ENCODE peak calls at places on chromosome 2, in four cellular contexts. One of them, this sample, is unnamed.
A peak's percentile ranks its signal among the peaks of the same experiment; 100 is the strongest.

GRCh38 chr2:220499281-220499680 is 871.9 kb downstream of the SLC4A3 start:
- DNase-seq in A549: peak; percentile 25
- DNase-seq in HepG2: no peak
- DNase-seq in GM12878: no peak
- DNase-seq in this sample: no peak

GRCh38 chr2:237697586-237698337 is 70.4 kb downstream of the LRRFIP1 start:
- DNase-seq in A549: no peak
- DNase-seq in HepG2: no peak
- DNase-seq in GM12878: no peak
- DNase-seq in this sample: no peak

GRCh38 chr2:236369606-236370005 is 105.4 kb upstream of the ASB18 start:
- DNase-seq in A549: no peak
- DNase-seq in HepG2: no peak
- DNase-seq in GM12878: no peak
- DNase-seq in this sample: no peak

GRCh38 chr2:158841839-158842238 is 46.7 kb downstream of the DAPL1 start:
- DNase-seq in A549: no peak
- DNase-seq in HepG2: no peak
- DNase-seq in GM12878: no peak
- DNase-seq in this sample: no peak

GRCh38 chr2:207390302-207391095 is 139.3 kb upstream of the CREB1 start:
- DNase-seq in A549: no peak
- DNase-seq in HepG2: no peak
- DNase-seq in GM12878: no peak
- DNase-seq in this sample: no peak

GRCh38 chr2:144083211-144083610 is 436.7 kb downstream of the ZEB2 start:
- DNase-seq in A549: no peak
- DNase-seq in HepG2: no peak
- DNase-seq in GM12878: no peak
- DNase-seq in this sample: no peak

GRCh38 chr2:19649785-19650380 is 251.9 kb downstream of the TTC32 start:
- DNase-seq in A549: no peak
- DNase-seq in HepG2: no peak
- DNase-seq in GM12878: no peak
- DNase-seq in this sample: no peak

GRCh38 chr2:74503506-74504475 is 3.7 kb downstream of the PCGF1 start:
- DNase-seq in A549: no peak
- DNase-seq in HepG2: no peak
- DNase-seq in GM12878: no peak
- DNase-seq in this sample: no peak

GRCh38 chr2:138239902-138240595 is 261.5 kb upstream of the SPOPL start:
- DNase-seq in A549: no peak
- DNase-seq in HepG2: no peak
- DNase-seq in GM12878: no peak
- DNase-seq in this sample: no peak

GRCh38 chr2:121976912-121977311 is 221.5 kb downstream of the TSN start:
- DNase-seq in A549: no peak
- DNase-seq in HepG2: no peak
- DNase-seq in GM12878: no peak
- DNase-seq in this sample: no peak

GRCh38 chr2:158509928-158510797 is 53.4 kb downstream of the PKP4 start:
- DNase-seq in A549: no peak
- DNase-seq in HepG2: no peak
- DNase-seq in GM12878: no peak
- DNase-seq in this sample: no peak

GRCh38 chr2:237705225-237705524 is 77.8 kb downstream of the LRRFIP1 start:
- DNase-seq in A549: no peak
- DNase-seq in HepG2: no peak
- DNase-seq in GM12878: no peak
- DNase-seq in this sample: no peak

GRCh38 chr2:85754313-85755095 is 713 bp downstream of the ATOH8 start:
- DNase-seq in A549: no peak
- DNase-seq in HepG2: peak; percentile 77
- DNase-seq in GM12878: no peak
- DNase-seq in this sample: peak; percentile 77

GRCh38 chr2:61218817-61219170 is 56.8 kb downstream of the C2orf74 start:
- DNase-seq in A549: no peak
- DNase-seq in HepG2: no peak
- DNase-seq in GM12878: no peak
- DNase-seq in this sample: no peak

GRCh38 chr2:64440831-64441230 is 13.1 kb upstream of the LGALSL start:
- DNase-seq in A549: no peak
- DNase-seq in HepG2: no peak
- DNase-seq in GM12878: no peak
- DNase-seq in this sample: no peak

GRCh38 chr2:196244516-196244915 is 73.1 kb upstream of the STK17B start:
- DNase-seq in A549: no peak
- DNase-seq in HepG2: no peak
- DNase-seq in GM12878: no peak
- DNase-seq in this sample: no peak

GRCh38 chr2:239184179-239184578 is 216.6 kb downstream of the HDAC4 start:
- DNase-seq in A549: no peak
- DNase-seq in HepG2: no peak
- DNase-seq in GM12878: no peak
- DNase-seq in this sample: no peak

GRCh38 chr2:166671831-166672230 is 177.8 kb upstream of the SCN7A start:
- DNase-seq in A549: no peak
- DNase-seq in HepG2: no peak
- DNase-seq in GM12878: no peak
- DNase-seq in this sample: no peak

GRCh38 chr2:223057545-223057944 is 5.6 kb downstream of the KCNE4 start:
- DNase-seq in A549: no peak
- DNase-seq in HepG2: no peak
- DNase-seq in GM12878: no peak
- DNase-seq in this sample: no peak

GRCh38 chr2:172248381-172249173 is 145.9 kb upstream of the DLX2 start:
- DNase-seq in A549: no peak
- DNase-seq in HepG2: no peak
- DNase-seq in GM12878: no peak
- DNase-seq in this sample: no peak

GRCh38 chr2:238939074-238939473 is 91.2 kb downstream of the TWIST2 start:
- DNase-seq in A549: no peak
- DNase-seq in HepG2: no peak
- DNase-seq in GM12878: no peak
- DNase-seq in this sample: no peak

GRCh38 chr2:99682280-99683060 is 192.7 kb upstream of the REV1 start:
- DNase-seq in A549: no peak
- DNase-seq in HepG2: no peak
- DNase-seq in GM12878: no peak
- DNase-seq in this sample: no peak

GRCh38 chr2:201781583-201782051 is 884 bp upstream of the ALS2 start:
- DNase-seq in A549: peak; percentile 27
- DNase-seq in HepG2: no peak
- DNase-seq in GM12878: no peak
- DNase-seq in this sample: peak; percentile 33

GRCh38 chr2:8906208-8906607 is 68.8 kb upstream of the KIDINS220 start:
- DNase-seq in A549: no peak
- DNase-seq in HepG2: no peak
- DNase-seq in GM12878: no peak
- DNase-seq in this sample: no peak

GRCh38 chr2:160596431-160596830 is 102.8 kb upstream of the RBMS1 start:
- DNase-seq in A549: no peak
- DNase-seq in HepG2: no peak
- DNase-seq in GM12878: no peak
- DNase-seq in this sample: no peak

GRCh38 chr2:166335284-166335683 is 40.5 kb downstream of the SCN9A start:
- DNase-seq in A549: no peak
- DNase-seq in HepG2: peak; percentile 12
- DNase-seq in GM12878: no peak
- DNase-seq in this sample: no peak

GRCh38 chr2:127016329-127016728 is 90.6 kb downstream of the BIN1 start:
- DNase-seq in A549: no peak
- DNase-seq in HepG2: no peak
- DNase-seq in GM12878: no peak
- DNase-seq in this sample: no peak

GRCh38 chr2:61758159-61758558 is 95.7 kb downstream of the FAM161A start:
- DNase-seq in A549: no peak
- DNase-seq in HepG2: no peak
- DNase-seq in GM12878: no peak
- DNase-seq in this sample: no peak

GRCh38 chr2:16031848-16032159 is 91.5 kb downstream of the MYCN start:
- DNase-seq in A549: no peak
- DNase-seq in HepG2: no peak
- DNase-seq in GM12878: no peak
- DNase-seq in this sample: no peak

GRCh38 chr2:157497603-157498314 is 53.9 kb upstream of the CYTIP start:
- DNase-seq in A549: peak; percentile 5
- DNase-seq in HepG2: peak; percentile 19
- DNase-seq in GM12878: no peak
- DNase-seq in this sample: peak; percentile 36

GRCh38 chr2:186771395-186771794 is 77.5 kb downstream of the FAM171B start:
- DNase-seq in A549: no peak
- DNase-seq in HepG2: no peak
- DNase-seq in GM12878: no peak
- DNase-seq in this sample: no peak

GRCh38 chr2:23595601-23596251 is 210.7 kb downstream of the KLHL29 start:
- DNase-seq in A549: no peak
- DNase-seq in HepG2: peak; percentile 45
- DNase-seq in GM12878: no peak
- DNase-seq in this sample: no peak

GRCh38 chr2:23595021-23595420 is 210.0 kb downstream of the KLHL29 start:
- DNase-seq in A549: no peak
- DNase-seq in HepG2: no peak
- DNase-seq in GM12878: no peak
- DNase-seq in this sample: no peak

GRCh38 chr2:44940053-44940494 is 1.4 kb upstream of the SIX3 start:
- DNase-seq in A549: no peak
- DNase-seq in HepG2: no peak
- DNase-seq in GM12878: no peak
- DNase-seq in this sample: no peak

GRCh38 chr2:44942304-44943030 is 965 bp downstream of the SIX3 start:
- DNase-seq in A549: no peak
- DNase-seq in HepG2: no peak
- DNase-seq in GM12878: no peak
- DNase-seq in this sample: peak; percentile 71

GRCh38 chr2:44940612-44941464 is 664 bp upstream of the SIX3 start:
- DNase-seq in A549: no peak
- DNase-seq in HepG2: no peak
- DNase-seq in GM12878: no peak
- DNase-seq in this sample: peak; percentile 60

GRCh38 chr2:44943031-44943692 is 1.7 kb downstream of the SIX3 start:
- DNase-seq in A549: no peak
- DNase-seq in HepG2: no peak
- DNase-seq in GM12878: no peak
- DNase-seq in this sample: peak; percentile 66

GRCh38 chr2:44941551-44942234 is at the start of gene SIX3:
- DNase-seq in A549: no peak
- DNase-seq in HepG2: no peak
- DNase-seq in GM12878: no peak
- DNase-seq in this sample: peak; percentile 89
- H3K4me3 ChIP-seq in A549: peak within 1 kb of the TSS; percentile 61
- H3K4me3 ChIP-seq in HepG2: no peak within 1 kb of the TSS
- H3K4me3 ChIP-seq in GM12878: no peak within 1 kb of the TSS
- H3K4me3 ChIP-seq in this sample: peak within 1 kb of the TSS; percentile 60

DNA sequence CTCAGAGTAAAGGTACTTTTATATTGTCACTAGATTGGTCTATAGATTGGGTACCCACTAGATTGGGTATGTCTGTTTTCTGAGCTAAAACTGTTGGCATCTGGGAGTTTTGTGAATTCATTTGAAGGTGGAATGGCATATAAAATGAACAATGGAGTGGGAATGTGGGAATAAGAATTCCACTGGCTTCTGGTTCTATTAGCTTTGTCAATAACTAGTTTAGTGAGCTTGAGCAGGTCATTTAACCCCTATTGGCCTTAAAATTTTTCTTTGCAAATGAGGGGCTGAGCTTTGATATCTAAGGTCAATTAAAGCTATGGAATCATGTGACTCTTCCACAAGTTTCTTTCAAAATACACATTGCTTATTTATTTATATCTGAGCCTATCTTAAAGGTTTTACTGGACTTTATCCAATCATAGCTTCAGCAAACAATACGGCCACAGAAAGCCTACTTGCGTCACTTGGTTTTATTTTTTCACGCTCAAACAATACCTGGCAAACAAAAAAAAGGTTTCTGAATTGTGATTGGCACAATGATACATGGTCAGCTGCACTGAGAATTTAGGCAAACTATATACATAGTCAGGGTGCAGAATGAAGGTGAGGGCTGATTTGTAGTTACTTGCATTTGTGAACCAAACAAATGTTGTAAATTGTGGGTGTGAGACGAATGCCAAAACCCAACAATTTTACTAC is 28.8 kb upstream of the ITPRID2 start:
- DNase-seq in A549: no peak
- DNase-seq in HepG2: no peak
- DNase-seq in GM12878: no peak
- DNase-seq in this sample: no peak
- TF ChIP-seq PBX3 in A549: no peak
- TF ChIP-seq PBX3 in HepG2: no peak
- TF ChIP-seq PBX3 in GM12878: no peak
- TF ChIP-seq PBX3 in this sample: no peak

GRCh38 chr2:43810427-43810826 is 28.2 kb downstream of the ABCG5 start:
- DNase-seq in A549: no peak
- DNase-seq in HepG2: no peak
- DNase-seq in GM12878: no peak
- DNase-seq in this sample: peak; percentile 23
- H3K4me3 ChIP-seq in A549: no peak overlapping the region
- H3K4me3 ChIP-seq in HepG2: no peak overlapping the region
- H3K4me3 ChIP-seq in GM12878: no peak overlapping the region
- H3K4me3 ChIP-seq in this sample: no peak overlapping the region

GRCh38 chr2:232941400-232941799 is 71.3 kb downstream of the SNORC start:
- DNase-seq in A549: no peak
- DNase-seq in HepG2: no peak
- DNase-seq in GM12878: no peak
- DNase-seq in this sample: no peak

GRCh38 chr2:232940724-232941123 is 70.7 kb downstream of the SNORC start:
- DNase-seq in A549: no peak
- DNase-seq in HepG2: no peak
- DNase-seq in GM12878: no peak
- DNase-seq in this sample: no peak

GRCh38 chr2:232941912-232942595 is 71.0 kb downstream of the NGEF start:
- DNase-seq in A549: no peak
- DNase-seq in HepG2: no peak
- DNase-seq in GM12878: no peak
- DNase-seq in this sample: no peak

GRCh38 chr2:232942831-232943230 is 70.2 kb downstream of the NGEF start:
- DNase-seq in A549: no peak
- DNase-seq in HepG2: no peak
- DNase-seq in GM12878: no peak
- DNase-seq in this sample: no peak

DNA sequence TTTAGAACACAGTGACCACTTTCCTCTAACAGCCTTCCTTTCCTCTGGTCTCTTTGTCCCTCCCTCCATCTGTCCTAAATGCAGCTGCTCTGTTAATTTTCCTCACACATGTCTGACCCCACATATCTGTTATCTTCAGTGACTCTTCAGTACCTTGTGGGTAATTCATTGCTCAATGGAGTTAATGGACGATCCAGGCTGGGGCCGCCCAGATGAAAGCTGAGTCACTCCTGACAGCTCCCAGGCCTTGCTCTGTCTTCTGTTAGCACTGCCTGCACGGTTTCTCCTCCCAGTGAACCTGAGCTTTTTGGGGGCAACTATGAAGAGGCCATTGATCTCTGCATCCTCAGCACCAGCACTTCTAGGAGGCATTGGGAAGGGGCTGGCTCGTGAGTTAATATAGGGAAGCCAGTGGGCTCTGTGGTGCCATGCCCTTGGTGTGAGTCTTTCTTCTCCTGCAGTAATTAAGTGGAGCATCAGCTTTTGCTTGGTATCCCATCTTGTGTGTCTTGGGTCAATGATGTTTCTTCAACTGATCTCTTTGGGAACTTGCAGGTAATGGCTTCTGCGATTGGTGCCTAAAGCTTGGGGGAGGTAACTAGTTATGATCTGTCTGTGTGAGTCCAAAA is 67.3 kb downstream of the SNORC start:
- DNase-seq in A549: peak; percentile 55
- DNase-seq in HepG2: peak; percentile 68
- DNase-seq in GM12878: no peak
- DNase-seq in this sample: no peak
- TF ChIP-seq PBX3 in A549: no peak
- TF ChIP-seq PBX3 in HepG2: no peak
- TF ChIP-seq PBX3 in GM12878: no peak
- TF ChIP-seq PBX3 in this sample: peak; percentile 35